ENCODE peak calls at places on chromosomes 7 and 10, in eight cellular contexts. U is naive thymus-derived CD4-positive, alpha-beta T cell; L is fibroblast of lung; S is keratinocyte; Y is tibial artery; J is upper lobe of right lung; C is effector memory CD4-positive, alpha-beta T cell; G is lung. H is an unnamed sample.

GRCh38 chr10:79149662-79150443 is 81.1 kb downstream of the ZMIZ1 start:
- DNase-seq in U (peak), L (peak), S (no peak), Y (peak), J (peak), C (peak), G (peak), H (peak)

GRCh38 chr10:30915141-30915540 is 116.5 kb downstream of the ZNF438 start:
- DNase-seq in U (no peak), L (no peak), S (no peak), Y (no peak), J (no peak), C (no peak), G (no peak), H (no peak)

GRCh38 chr10:121553861-121554264 is 44.4 kb downstream of the FGFR2 start:
- DNase-seq in U (no peak), L (no peak), S (peak), Y (no peak), J (no peak), C (no peak), G (no peak), H (no peak)

GRCh38 chr10:7035111-7035761 is 375.6 kb downstream of the SFMBT2 start:
- DNase-seq in U (no peak), L (no peak), S (no peak), Y (no peak), J (no peak), C (no peak), G (no peak), H (no peak)

GRCh38 chr10:116542007-116542677 is 3.6 kb upstream of the PNLIP start:
- DNase-seq in U (no peak), L (no peak), S (no peak), Y (no peak), J (no peak), C (no peak), G (no peak), H (no peak)

GRCh38 chr7:82985144-82985802 is 177.4 kb downstream of the PCLO start:
- DNase-seq in U (no peak), L (no peak), S (no peak), Y (no peak), J (no peak), C (no peak), G (no peak), H (no peak)

GRCh38 chr10:22455068-22455467 is 109.8 kb downstream of the SPAG6 start:
- DNase-seq in U (no peak), L (no peak), S (no peak), Y (no peak), J (no peak), C (no peak), G (no peak), H (no peak)

GRCh38 chr7:70114854-70115253 is 516.6 kb downstream of the AUTS2 start:
- DNase-seq in U (no peak), L (peak), S (no peak), Y (no peak), J (no peak), C (no peak), G (no peak), H (no peak)

GRCh38 chr10:11687779-11688447 is 54.3 kb upstream of the ECHDC3 start:
- DNase-seq in U (no peak), L (no peak), S (no peak), Y (no peak), J (no peak), C (no peak), G (no peak), H (no peak)

GRCh38 chr7:84800846-84801245 is 386.0 kb downstream of the SEMA3D start:
- DNase-seq in U (no peak), L (no peak), S (no peak), Y (no peak), J (no peak), C (no peak), G (no peak), H (no peak)

GRCh38 chr7:42127232-42127622 is 109.8 kb downstream of the GLI3 start:
- DNase-seq in U (no peak), L (no peak), S (no peak), Y (no peak), J (no peak), C (no peak), G (no peak), H (no peak)

GRCh38 chr10:28508304-28508925 is 24.5 kb upstream of the WAC start:
- DNase-seq in U (no peak), L (no peak), S (no peak), Y (no peak), J (no peak), C (no peak), G (no peak), H (no peak)

GRCh38 chr7:91949221-91950009 is 8.8 kb downstream of the AKAP9 start:
- DNase-seq in U (no peak), L (peak), S (no peak), Y (no peak), J (no peak), C (no peak), G (no peak), H (no peak)

GRCh38 chr7:77729574-77730348 is 33.5 kb downstream of the RSBN1L start:
- DNase-seq in U (no peak), L (peak), S (no peak), Y (no peak), J (no peak), C (no peak), G (no peak), H (no peak)

GRCh38 chr10:16819436-16819835 is 2.2 kb upstream of the RSU1 start:
- DNase-seq in U (no peak), L (no peak), S (no peak), Y (no peak), J (no peak), C (no peak), G (no peak), H (no peak)

GRCh38 chr10:7891634-7892033 is 73.3 kb downstream of the TAF3 start:
- DNase-seq in U (no peak), L (peak), S (no peak), Y (no peak), J (no peak), C (no peak), G (no peak), H (no peak)

GRCh38 chr7:101990811-101991418 is 173.5 kb downstream of the CUX1 start:
- DNase-seq in U (no peak), L (no peak), S (no peak), Y (no peak), J (no peak), C (no peak), G (no peak), H (no peak)

GRCh38 chr7:134695321-134695860 is 48.7 kb downstream of the BPGM start:
- DNase-seq in U (no peak), L (peak), S (no peak), Y (no peak), J (no peak), C (no peak), G (no peak), H (no peak)

GRCh38 chr7:16989883-16990413 is 108.2 kb upstream of the AGR3 start:
- DNase-seq in U (no peak), L (peak), S (no peak), Y (peak), J (peak), C (no peak), G (peak), H (no peak)

GRCh38 chr10:2222631-2223030 is 485.3 kb upstream of the ADARB2 start:
- DNase-seq in U (no peak), L (peak), S (no peak), Y (no peak), J (no peak), C (no peak), G (no peak), H (no peak)

GRCh38 chr10:17586741-17587720 is 30.1 kb downstream of the HACD1 start:
- DNase-seq in U (no peak), L (peak), S (no peak), Y (no peak), J (no peak), C (no peak), G (no peak), H (no peak)

GRCh38 chr7:922334-923107 is 32.0 kb downstream of the ADAP1 start:
- DNase-seq in U (peak), L (no peak), S (no peak), Y (peak), J (peak), C (no peak), G (no peak), H (no peak)

GRCh38 chr7:73899731-73900142 is 38.8 kb downstream of the TMEM270 start:
- DNase-seq in U (no peak), L (peak), S (no peak), Y (peak), J (no peak), C (no peak), G (no peak), H (no peak)

GRCh38 chr10:33126118-33126517 is 168.1 kb upstream of the ITGB1 start:
- DNase-seq in U (no peak), L (peak), S (peak), Y (no peak), J (no peak), C (no peak), G (no peak), H (no peak)

GRCh38 chr7:67614843-67615242 is 618.2 kb downstream of the TYW1 start:
- DNase-seq in U (no peak), L (no peak), S (no peak), Y (no peak), J (no peak), C (no peak), G (no peak), H (no peak)

GRCh38 chr10:64116731-64117130 is 595.5 kb downstream of the REEP3 start:
- DNase-seq in U (no peak), L (no peak), S (no peak), Y (no peak), J (no peak), C (no peak), G (no peak), H (no peak)
- H3K4me3 ChIP-seq in U (no peak), L (no peak), S (no peak), Y (no peak), J (no peak), C (no peak), G (no peak), H (no peak)

DNA sequence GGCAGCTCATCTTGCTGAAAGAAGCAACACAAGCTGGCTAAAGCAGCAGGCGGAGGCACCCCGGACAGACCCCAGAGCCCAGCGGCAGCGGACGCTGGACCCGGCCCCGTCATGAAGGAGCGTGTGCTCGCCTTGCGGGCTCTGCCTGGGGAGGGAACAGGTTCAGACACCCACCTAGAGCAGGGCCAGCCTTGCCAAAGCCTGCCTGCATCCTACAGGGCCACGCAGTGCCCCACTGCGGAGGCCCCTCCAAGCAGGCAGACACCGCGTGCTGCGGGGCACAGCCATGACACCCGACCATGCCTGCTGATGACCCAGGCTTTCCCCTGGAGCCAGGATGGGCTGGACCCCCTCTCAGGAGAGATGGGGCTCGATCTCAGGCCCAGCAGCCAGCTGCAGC is 91.7 kb downstream of the MAD1L1 start:
- DNase-seq in U (no peak), L (no peak), S (no peak), Y (no peak), J (no peak), C (no peak), G (no peak), H (no peak)
- H3K27ac ChIP-seq in U (no peak), L (no peak), S (no peak), Y (no peak), J (no peak), C (no peak), G (no peak), H (no peak)

GRCh38 chr10:72694476-72695369 is 2.8 kb downstream of the MCU start:
- DNase-seq in U (no peak), L (peak), S (no peak), Y (no peak), J (no peak), C (no peak), G (no peak), H (no peak)
- H3K4me3 ChIP-seq in U (no peak), L (peak), S (no peak), Y (peak), J (peak), C (no peak), G (no peak), H (peak)

DNA sequence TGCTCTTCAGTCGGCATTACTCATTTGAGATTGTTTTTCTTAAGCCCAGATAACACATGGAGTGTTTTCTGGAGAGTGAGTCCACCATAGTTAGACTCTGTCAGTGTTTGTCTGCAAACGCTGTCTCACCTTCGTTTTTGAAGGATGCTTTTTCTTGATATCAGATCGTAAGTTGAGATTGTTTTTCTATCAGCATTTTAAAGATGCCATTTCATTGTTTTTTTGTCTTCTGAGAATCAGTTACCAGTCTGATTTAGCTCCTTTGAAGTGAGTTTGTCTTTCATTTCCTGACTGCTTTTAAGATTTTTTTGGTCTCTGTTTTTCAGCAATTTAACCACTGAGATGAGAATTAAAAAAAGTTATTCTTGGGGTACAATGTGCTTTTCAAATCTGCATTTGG is 137.4 kb downstream of the WDR37 start:
- DNase-seq in U (no peak), L (no peak), S (no peak), Y (no peak), J (no peak), C (no peak), G (no peak), H (no peak)
- H3K27ac ChIP-seq in U (no peak), L (no peak), S (no peak), Y (no peak), J (no peak), C (no peak), G (no peak), H (no peak)

GRCh38 chr10:47339759-47340612 is 8.2 kb upstream of the RBP3 start:
- DNase-seq in U (no peak), L (no peak), S (no peak), Y (no peak), J (peak), C (no peak), G (no peak), H (no peak)
- H3K4me3 ChIP-seq in U (no peak), L (no peak), S (no peak), Y (no peak), J (no peak), C (no peak), G (no peak), H (no peak)

GRCh38 chr7:98946389-98946788 is 68.1 kb downstream of the TRRAP start:
- DNase-seq in U (no peak), L (no peak), S (no peak), Y (no peak), J (no peak), C (no peak), G (no peak), H (no peak)
- H3K27ac ChIP-seq in U (no peak), L (no peak), S (no peak), Y (no peak), J (no peak), C (no peak), G (no peak), H (no peak)

DNA sequence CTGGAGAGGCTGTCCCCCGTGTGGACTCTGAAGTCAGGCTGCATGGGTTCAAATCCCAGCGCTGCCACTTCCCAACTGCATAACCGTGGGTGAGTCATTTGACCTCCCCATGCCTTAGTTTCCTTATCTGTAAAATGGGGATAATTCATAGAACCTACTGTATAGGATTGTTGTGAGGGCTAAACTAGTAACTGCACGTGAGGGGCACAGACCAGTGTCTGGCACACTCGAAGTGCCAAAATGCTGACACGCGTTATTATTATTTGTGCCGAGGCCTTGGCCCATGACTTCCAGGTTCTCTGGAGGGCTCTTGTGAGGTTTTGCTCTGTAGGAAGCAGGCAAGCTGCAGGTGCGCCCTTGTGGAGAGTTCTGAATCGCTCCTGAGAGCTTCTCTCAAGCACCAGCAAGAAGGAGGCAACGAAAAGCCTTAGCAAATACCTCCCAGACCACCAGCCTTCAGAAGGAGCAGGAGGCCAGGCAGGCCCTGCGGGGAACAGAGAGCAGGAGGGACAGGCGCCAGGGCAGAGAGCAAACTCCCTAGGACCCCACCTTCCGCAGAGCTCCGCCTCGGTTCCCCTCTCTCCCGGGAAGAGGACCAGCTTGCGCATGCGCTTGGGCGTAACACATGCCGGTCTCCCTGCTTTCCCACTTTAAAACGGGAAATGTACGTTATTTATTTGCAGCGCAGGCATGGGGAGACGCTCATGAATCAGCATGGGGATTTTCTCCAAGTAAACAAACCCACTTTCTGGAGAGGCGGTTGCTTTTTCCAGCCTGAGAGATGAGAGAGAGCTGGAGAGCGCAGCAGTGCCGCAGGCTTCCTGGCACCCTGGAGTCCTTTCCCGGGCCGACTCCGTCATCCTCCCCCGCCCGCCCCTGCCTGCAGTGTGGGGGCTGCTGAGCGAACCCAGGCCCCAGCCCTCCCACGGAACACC is 39.6 kb downstream of the SORCS3 start:
- DNase-seq in U (no peak), L (peak), S (no peak), Y (no peak), J (peak), C (no peak), G (no peak), H (no peak)
- H3K4me3 ChIP-seq in U (no peak), L (no peak), S (no peak), Y (no peak), J (peak), C (no peak), G (no peak), H (peak)

GRCh38 chr7:30348083-30348560 is 63.7 kb downstream of the ZNRF2 start:
- DNase-seq in U (no peak), L (peak), S (peak), Y (no peak), J (no peak), C (peak), G (no peak), H (no peak)
- H3K27ac ChIP-seq in U (no peak), L (peak), S (peak), Y (peak), J (peak), C (peak), G (no peak), H (peak)

DNA sequence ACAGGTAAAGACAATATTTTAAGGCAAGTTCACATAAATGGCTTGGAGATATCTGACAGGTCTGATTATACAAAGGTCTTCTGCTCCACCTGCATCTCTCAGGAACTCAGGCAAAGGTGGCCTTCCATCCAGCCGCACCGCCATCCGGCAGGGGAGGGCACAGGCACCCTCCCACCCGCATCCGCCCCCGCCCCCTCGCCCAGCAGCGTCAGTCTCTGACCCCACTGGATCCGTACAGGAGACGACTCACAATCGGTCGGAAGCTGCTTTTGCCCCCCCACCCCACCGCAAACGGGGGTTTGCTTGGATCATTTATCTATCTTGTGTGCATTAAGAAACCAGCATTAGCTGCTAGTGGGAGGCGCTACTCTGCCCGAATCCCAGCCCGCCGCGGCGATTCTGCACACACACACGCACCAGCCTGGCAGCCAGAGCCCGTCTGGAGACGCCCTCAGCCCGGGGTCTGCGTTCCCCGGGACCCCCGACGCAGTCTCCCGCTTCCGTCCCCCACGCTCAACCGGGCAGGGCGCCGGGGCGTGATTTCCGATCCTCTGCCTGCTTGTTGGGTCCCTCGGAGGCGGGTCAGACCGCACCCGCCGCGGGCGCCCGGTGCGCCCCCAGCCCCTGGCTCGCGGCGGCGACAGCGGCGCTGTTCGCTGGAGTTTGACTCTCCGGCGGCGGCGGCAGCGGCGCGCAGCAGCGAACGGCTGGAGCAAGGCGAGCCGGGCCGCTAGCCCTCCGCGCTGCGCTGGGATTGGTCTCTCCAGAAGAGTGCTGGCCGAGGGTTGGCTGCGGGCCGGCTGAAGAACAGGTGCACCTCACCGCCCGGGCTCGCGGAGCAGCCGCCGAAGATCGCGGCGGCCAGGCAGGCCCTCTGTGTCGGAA is 820 bp upstream of the NRG3 start:
- DNase-seq in U (no peak), L (peak), S (no peak), Y (peak), J (peak), C (no peak), G (peak), H (no peak)
- H3K4me3 ChIP-seq in U (no peak), L (no peak), S (no peak), Y (peak), J (peak), C (no peak), G (peak), H (peak)

GRCh38 chr10:84499846-84500245 is 171.5 kb downstream of the CCSER2 start:
- DNase-seq in U (no peak), L (peak), S (no peak), Y (no peak), J (no peak), C (no peak), G (no peak), H (no peak)
- H3K27ac ChIP-seq in U (no peak), L (no peak), S (no peak), Y (no peak), J (no peak), C (no peak), G (no peak), H (no peak)